ENCODE peak calls at places on chromosomes 1 and 21, in four cellular contexts. B, Y, F and O are unnamed samples.

GRCh38 chr1:118337346-118337745 is 152.3 kb upstream of the SPAG17 start:
- DNase-seq in F (no peak), B (no peak), Y (no peak), O (no peak)

GRCh38 chr1:223665592-223666312 is at the start of gene CAPN8:
- DNase-seq in F (no peak), Y (no peak), B (no peak), O (peak; percentile 10)

GRCh38 chr1:8862528-8862927 is 16.0 kb downstream of the ENO1 start:
- DNase-seq in B (peak; percentile 57), F (no peak), Y (no peak), O (no peak)

GRCh38 chr1:90344963-90345730 is 350.2 kb downstream of the ZNF326 start:
- DNase-seq in Y (no peak), B (no peak), F (no peak), O (no peak)

GRCh38 chr21:38303300-38303699 is 46.5 kb downstream of the KCNJ15 start:
- DNase-seq in Y (peak; percentile 7), B (no peak), F (no peak), O (no peak)

GRCh38 chr1:244439391-244440032 is 12.2 kb downstream of the ADSS2 start:
- DNase-seq in B (peak; percentile 40), F (no peak), Y (no peak), O (no peak)

GRCh38 chr21:35635261-35635660 is 425.1 kb downstream of the SETD4 start:
- DNase-seq in B (no peak), Y (no peak), F (no peak), O (no peak)

GRCh38 chr1:68149110-68149798 is 83.1 kb downstream of the WLS start:
- DNase-seq in Y (no peak), B (no peak), F (no peak), O (no peak)

GRCh38 chr1:167043752-167044488 is 46.3 kb downstream of the GPA33 start:
- DNase-seq in F (peak; percentile 36), B (peak; percentile 79), Y (no peak), O (no peak)

GRCh38 chr1:189538271-189538670 is 939.4 kb downstream of the BRINP3 start:
- DNase-seq in Y (no peak), B (no peak), F (no peak), O (no peak)

GRCh38 chr21:43884861-43885370 is 19.9 kb downstream of the AGPAT3 start:
- DNase-seq in B (no peak), F (peak; percentile 80), Y (no peak), O (no peak)
- TF ChIP-seq TCF7L2 in B (no peak), F (no peak), Y (no peak), O (no peak)

GRCh38 chr1:107643766-107644165 is 321.2 kb downstream of the VAV3 start:
- DNase-seq in Y (no peak), B (no peak), F (no peak), O (no peak)
- TF ChIP-seq TCF7L2 in Y (no peak), B (no peak), F (no peak), O (no peak)

GRCh38 chr1:231919269-231919886 is 292.8 kb downstream of the DISC1 start:
- DNase-seq in Y (no peak), F (no peak), B (no peak), O (no peak)

GRCh38 chr1:231921951-231922350 is 295.4 kb downstream of the DISC1 start:
- DNase-seq in F (no peak), Y (no peak), B (no peak), O (no peak)

GRCh38 chr1:231923461-231924132 is 297.0 kb downstream of the DISC1 start:
- DNase-seq in B (no peak), Y (no peak), F (no peak), O (no peak)

GRCh38 chr1:231919900-231920299 is 293.3 kb downstream of the DISC1 start:
- DNase-seq in B (no peak), F (no peak), Y (no peak), O (no peak)

GRCh38 chr1:231918239-231919015 is 291.8 kb downstream of the DISC1 start:
- DNase-seq in F (no peak), B (no peak), Y (no peak), O (no peak)
- TF ChIP-seq TCF7L2 in F (no peak), B (no peak), Y (no peak), O (no peak)

DNA sequence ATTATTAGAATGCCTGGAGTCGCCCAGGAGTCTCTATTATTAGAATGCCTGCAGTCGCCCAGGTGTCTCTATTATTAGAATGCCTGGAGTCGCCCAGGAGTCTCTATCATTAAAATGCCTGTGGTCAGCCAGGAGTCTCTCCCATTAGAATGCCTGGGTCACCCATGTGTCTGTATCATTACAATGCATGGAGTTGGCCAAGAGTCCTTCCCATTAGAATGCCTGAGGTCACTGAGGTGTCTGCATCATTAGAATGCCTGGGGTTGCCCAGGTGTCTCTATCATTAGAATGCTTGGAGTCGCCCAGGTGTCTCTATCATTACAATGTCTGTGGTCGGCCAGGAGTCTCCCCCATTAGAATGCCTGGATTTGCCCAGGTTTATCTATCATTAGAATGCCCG is 66.9 kb downstream of the RNF187 start:
- DNase-seq in B (no peak), Y (no peak), F (no peak), O (no peak)
- TF ChIP-seq TCF7L2 in B (no peak), Y (no peak), F (no peak), O (no peak)

GRCh38 chr1:11280719-11281376 is 7.8 kb downstream of the UBIAD1 start:
- DNase-seq in F (no peak), B (no peak), Y (no peak), O (no peak)

GRCh38 chr1:11279152-11279551 is 6.2 kb downstream of the UBIAD1 start:
- DNase-seq in F (no peak), B (no peak), Y (no peak), O (no peak)

GRCh38 chr1:11279630-11280029 is 6.6 kb downstream of the UBIAD1 start:
- DNase-seq in F (no peak), B (peak; percentile 45), Y (no peak), O (no peak)

GRCh38 chr1:11283148-11283547 is 10.2 kb downstream of the UBIAD1 start:
- DNase-seq in B (no peak), F (no peak), Y (no peak), O (no peak)

GRCh38 chr1:11281518-11282331 is 8.7 kb downstream of the UBIAD1 start:
- DNase-seq in B (no peak), Y (no peak), F (no peak), O (no peak)
- TF ChIP-seq TCF7L2 in B (no peak), Y (no peak), F (no peak), O (no peak)